ENCODE peak calls at places on chromosome 16, in seven cellular contexts. One of them, this sample, is unnamed.

GRCh38 chr16:30628628-30629342 is 18.6 kb upstream of the ZNF689 start:
- DNase-seq in mesendoderm: peak; percentile 81
- DNase-seq in neuronal stem cell: peak; percentile 69
- DNase-seq in H9: peak; percentile 79
- DNase-seq in mesenchymal stem cell: peak; percentile 71
- DNase-seq in trophoblast cell: peak; percentile 82
- DNase-seq in H1: no peak
- DNase-seq in this sample: peak; percentile 68

GRCh38 chr16:8958344-8958808 is 5.3 kb downstream of the USP7 start:
- DNase-seq in mesendoderm: peak; percentile 42
- DNase-seq in neuronal stem cell: no peak
- DNase-seq in H9: no peak
- DNase-seq in mesenchymal stem cell: peak; percentile 89
- DNase-seq in trophoblast cell: no peak
- DNase-seq in H1: no peak
- DNase-seq in this sample: peak; percentile 69

GRCh38 chr16:89343501-89344291 is 126.2 kb downstream of the ZNF778 start:
- DNase-seq in mesendoderm: no peak
- DNase-seq in neuronal stem cell: no peak
- DNase-seq in H9: no peak
- DNase-seq in mesenchymal stem cell: peak; percentile 40
- DNase-seq in trophoblast cell: peak; percentile 31
- DNase-seq in H1: no peak
- DNase-seq in this sample: peak; percentile 53

GRCh38 chr16:27745348-27745747 is 195.4 kb downstream of the KATNIP start:
- DNase-seq in mesendoderm: peak; percentile 51
- DNase-seq in neuronal stem cell: no peak
- DNase-seq in H9: no peak
- DNase-seq in mesenchymal stem cell: peak; percentile 62
- DNase-seq in trophoblast cell: no peak
- DNase-seq in H1: no peak
- DNase-seq in this sample: peak; percentile 23

GRCh38 chr16:74455213-74455612 is 33.9 kb upstream of the CLEC18B start:
- DNase-seq in mesendoderm: no peak
- DNase-seq in neuronal stem cell: no peak
- DNase-seq in H9: no peak
- DNase-seq in mesenchymal stem cell: peak; percentile 58
- DNase-seq in trophoblast cell: no peak
- DNase-seq in H1: no peak
- DNase-seq in this sample: peak; percentile 40

GRCh38 chr16:1765826-1766225 is 5.5 kb downstream of the NME3 start:
- DNase-seq in mesendoderm: no peak
- DNase-seq in neuronal stem cell: no peak
- DNase-seq in H9: no peak
- DNase-seq in mesenchymal stem cell: no peak
- DNase-seq in trophoblast cell: no peak
- DNase-seq in H1: no peak
- DNase-seq in this sample: no peak

GRCh38 chr16:1290860-1291575 is 18.4 kb upstream of the UBE2I start:
- DNase-seq in mesendoderm: no peak
- DNase-seq in neuronal stem cell: no peak
- DNase-seq in H9: no peak
- DNase-seq in mesenchymal stem cell: no peak
- DNase-seq in trophoblast cell: no peak
- DNase-seq in H1: no peak
- DNase-seq in this sample: no peak

GRCh38 chr16:31265329-31266245 is 5.8 kb downstream of the ITGAM start:
- DNase-seq in mesendoderm: peak; percentile 29
- DNase-seq in neuronal stem cell: no peak
- DNase-seq in H9: peak; percentile 60
- DNase-seq in mesenchymal stem cell: no peak
- DNase-seq in trophoblast cell: peak; percentile 81
- DNase-seq in H1: peak; percentile 10
- DNase-seq in this sample: peak; percentile 60

DNA sequence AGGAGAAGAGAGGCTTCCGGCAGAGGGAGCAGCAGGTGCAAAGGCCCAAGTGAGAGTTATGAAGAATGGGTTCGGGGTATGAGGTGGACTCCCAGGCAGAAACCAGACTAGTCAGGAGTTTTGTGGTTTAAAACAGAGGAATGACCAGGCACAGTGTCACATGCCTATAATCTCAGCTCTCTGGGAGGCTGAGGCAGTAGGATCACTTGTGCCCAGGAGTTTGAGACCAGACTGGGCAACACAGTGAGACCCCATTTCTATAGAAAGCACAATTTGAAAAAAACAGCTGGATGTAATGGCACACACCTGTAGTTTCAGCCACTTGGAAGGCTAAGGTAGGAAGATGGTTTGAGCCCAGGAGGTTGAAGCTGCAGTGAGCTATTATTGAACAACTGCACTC is 43.8 kb downstream of the C16orf78 start:
- DNase-seq in mesendoderm: no peak
- DNase-seq in neuronal stem cell: no peak
- DNase-seq in H9: no peak
- DNase-seq in mesenchymal stem cell: no peak
- DNase-seq in trophoblast cell: no peak
- DNase-seq in H1: no peak
- DNase-seq in this sample: no peak
- H4K8ac ChIP-seq in mesendoderm: no peak overlapping the region
- H4K8ac ChIP-seq in neuronal stem cell: no peak overlapping the region
- H4K8ac ChIP-seq in H9: no peak overlapping the region
- H4K8ac ChIP-seq in mesenchymal stem cell: no peak overlapping the region
- H4K8ac ChIP-seq in trophoblast cell: no peak overlapping the region
- H4K8ac ChIP-seq in H1: no peak overlapping the region
- H4K8ac ChIP-seq in this sample: no peak overlapping the region

DNA sequence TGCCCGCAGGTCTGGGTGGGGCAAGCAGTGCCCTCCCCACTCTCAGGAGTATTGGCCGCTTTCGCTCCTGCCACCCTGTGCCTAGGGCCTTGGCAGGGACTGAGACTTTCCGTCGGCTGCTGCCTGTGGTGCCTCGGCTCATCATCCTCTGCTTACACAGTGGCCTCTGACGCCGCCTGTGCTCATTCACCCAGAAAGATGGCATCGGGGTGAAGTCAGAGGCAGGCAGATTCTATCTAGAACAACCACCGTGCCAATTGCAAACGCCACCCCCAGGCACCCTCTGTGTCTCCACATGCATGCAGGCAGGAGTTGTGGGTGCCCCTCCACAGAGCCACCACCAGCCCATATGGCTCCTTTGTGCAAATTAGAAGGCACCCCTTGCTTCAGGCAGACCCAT is 154.2 kb upstream of the GSE1 start:
- DNase-seq in mesendoderm: no peak
- DNase-seq in neuronal stem cell: no peak
- DNase-seq in H9: no peak
- DNase-seq in mesenchymal stem cell: no peak
- DNase-seq in trophoblast cell: no peak
- DNase-seq in H1: no peak
- DNase-seq in this sample: no peak
- H4K8ac ChIP-seq in mesendoderm: no peak overlapping the region
- H4K8ac ChIP-seq in neuronal stem cell: no peak overlapping the region
- H4K8ac ChIP-seq in H9: no peak overlapping the region
- H4K8ac ChIP-seq in mesenchymal stem cell: peak overlapping the region; percentile 27
- H4K8ac ChIP-seq in trophoblast cell: no peak overlapping the region
- H4K8ac ChIP-seq in H1: no peak overlapping the region
- H4K8ac ChIP-seq in this sample: no peak overlapping the region

GRCh38 chr16:85392756-85393673 is 220.1 kb upstream of the GSE1 start:
- DNase-seq in mesendoderm: no peak
- DNase-seq in neuronal stem cell: no peak
- DNase-seq in H9: no peak
- DNase-seq in mesenchymal stem cell: no peak
- DNase-seq in trophoblast cell: no peak
- DNase-seq in H1: no peak
- DNase-seq in this sample: no peak
- H4K8ac ChIP-seq in mesendoderm: no peak overlapping the region
- H4K8ac ChIP-seq in neuronal stem cell: no peak overlapping the region
- H4K8ac ChIP-seq in H9: no peak overlapping the region
- H4K8ac ChIP-seq in mesenchymal stem cell: peak overlapping the region; percentile 86
- H4K8ac ChIP-seq in trophoblast cell: no peak overlapping the region
- H4K8ac ChIP-seq in H1: no peak overlapping the region
- H4K8ac ChIP-seq in this sample: no peak overlapping the region

GRCh38 chr16:4980691-4981090 is 22.6 kb downstream of the SEC14L5 start:
- DNase-seq in mesendoderm: no peak
- DNase-seq in neuronal stem cell: no peak
- DNase-seq in H9: no peak
- DNase-seq in mesenchymal stem cell: no peak
- DNase-seq in trophoblast cell: no peak
- DNase-seq in H1: no peak
- DNase-seq in this sample: no peak
- H4K8ac ChIP-seq in mesendoderm: no peak overlapping the region
- H4K8ac ChIP-seq in neuronal stem cell: no peak overlapping the region
- H4K8ac ChIP-seq in H9: no peak overlapping the region
- H4K8ac ChIP-seq in mesenchymal stem cell: no peak overlapping the region
- H4K8ac ChIP-seq in trophoblast cell: no peak overlapping the region
- H4K8ac ChIP-seq in H1: no peak overlapping the region
- H4K8ac ChIP-seq in this sample: no peak overlapping the region

GRCh38 chr16:79928142-79928735 is 327.7 kb upstream of the MAF start:
- DNase-seq in mesendoderm: no peak
- DNase-seq in neuronal stem cell: no peak
- DNase-seq in H9: no peak
- DNase-seq in mesenchymal stem cell: no peak
- DNase-seq in trophoblast cell: no peak
- DNase-seq in H1: no peak
- DNase-seq in this sample: no peak
- H4K8ac ChIP-seq in mesendoderm: no peak overlapping the region
- H4K8ac ChIP-seq in neuronal stem cell: no peak overlapping the region
- H4K8ac ChIP-seq in H9: no peak overlapping the region
- H4K8ac ChIP-seq in mesenchymal stem cell: no peak overlapping the region
- H4K8ac ChIP-seq in trophoblast cell: no peak overlapping the region
- H4K8ac ChIP-seq in H1: no peak overlapping the region
- H4K8ac ChIP-seq in this sample: no peak overlapping the region

GRCh38 chr16:4931381-4931780 is 5.6 kb downstream of the PPL start:
- DNase-seq in mesendoderm: no peak
- DNase-seq in neuronal stem cell: no peak
- DNase-seq in H9: no peak
- DNase-seq in mesenchymal stem cell: no peak
- DNase-seq in trophoblast cell: no peak
- DNase-seq in H1: no peak
- DNase-seq in this sample: no peak
- H4K8ac ChIP-seq in mesendoderm: no peak overlapping the region
- H4K8ac ChIP-seq in neuronal stem cell: no peak overlapping the region
- H4K8ac ChIP-seq in H9: no peak overlapping the region
- H4K8ac ChIP-seq in mesenchymal stem cell: no peak overlapping the region
- H4K8ac ChIP-seq in trophoblast cell: no peak overlapping the region
- H4K8ac ChIP-seq in H1: no peak overlapping the region
- H4K8ac ChIP-seq in this sample: no peak overlapping the region

This sample was measured in IMR-90.